ENCODE peak calls at places on chromosome 21, in seven cellular contexts. Q, N, V, W, M, R and B are unnamed samples.

GRCh38 chr21:33027401-33028185 is 1.9 kb downstream of the OLIG2 start:
- DNase-seq in Q (no peak), N (no peak), V (no peak), W (no peak), M (no peak), R (no peak), B (no peak)

GRCh38 chr21:27837933-27838332 is 871.0 kb upstream of the ADAMTS5 start:
- DNase-seq in Q (no peak), N (no peak), V (no peak), W (peak; percentile 19), M (no peak), R (no peak), B (no peak)

GRCh38 chr21:42366292-42367010 is at the start of gene TFF1:
- DNase-seq in Q (peak; percentile 95), N (no peak), V (no peak), W (no peak), M (peak; percentile 79), R (peak; percentile 2), B (no peak)

GRCh38 chr21:16752109-16752508 is 760.7 kb upstream of the CXADR start:
- DNase-seq in Q (no peak), N (no peak), V (no peak), W (no peak), M (no peak), R (no peak), B (no peak)

GRCh38 chr21:15947707-15948106 is 217.9 kb downstream of the USP25 start:
- DNase-seq in Q (no peak), N (no peak), V (no peak), W (no peak), M (no peak), R (no peak), B (no peak)

GRCh38 chr21:46328151-46328550 is 4.2 kb downstream of the PCNT start:
- DNase-seq in Q (no peak), N (no peak), V (no peak), W (no peak), M (no peak), R (no peak), B (no peak)

GRCh38 chr21:25872271-25872670 is 137.5 kb downstream of the GABPA start:
- DNase-seq in Q (no peak), N (no peak), V (no peak), W (no peak), M (no peak), R (no peak), B (no peak)

GRCh38 chr21:42337830-42338729 is 12.7 kb downstream of the TFF2 start:
- DNase-seq in Q (peak; percentile 95), N (peak; percentile 91), V (peak; percentile 52), W (peak; percentile 53), M (peak; percentile 90), R (peak; percentile 9), B (peak; percentile 49)

GRCh38 chr21:29346281-29346680 is 47.6 kb downstream of the BACH1 start:
- DNase-seq in Q (no peak), N (no peak), V (no peak), W (no peak), M (no peak), R (no peak), B (no peak)

GRCh38 chr21:34811368-34811767 is 142.6 kb downstream of the CLIC6 start:
- DNase-seq in Q (no peak), N (no peak), V (no peak), W (no peak), M (no peak), R (no peak), B (no peak)

GRCh38 chr21:32457360-32457840 is 44.9 kb downstream of the EVA1C start:
- DNase-seq in Q (peak; percentile 67), N (peak; percentile 67), V (peak; percentile 41), W (peak; percentile 52), M (peak; percentile 81), R (no peak), B (peak; percentile 58)

GRCh38 chr21:32558131-32558530 is 27.2 kb downstream of the TCP10L start:
- DNase-seq in Q (no peak), N (no peak), V (no peak), W (no peak), M (no peak), R (no peak), B (no peak)

GRCh38 chr21:36425286-36425685 is 40.1 kb downstream of the CHAF1B start:
- DNase-seq in Q (no peak), N (no peak), V (peak; percentile 21), W (no peak), M (no peak), R (peak; percentile 73), B (peak; percentile 61)

GRCh38 chr21:15531986-15532385 is 197.8 kb upstream of the USP25 start:
- DNase-seq in Q (no peak), N (no peak), V (no peak), W (no peak), M (no peak), R (no peak), B (no peak)

GRCh38 chr21:15788847-15789548 is 59.2 kb downstream of the USP25 start:
- DNase-seq in Q (peak; percentile 37), N (no peak), V (no peak), W (no peak), M (no peak), R (peak; percentile 59), B (peak; percentile 52)

GRCh38 chr21:16315223-16315622 is 585.4 kb downstream of the USP25 start:
- DNase-seq in Q (no peak), N (no peak), V (no peak), W (no peak), M (no peak), R (no peak), B (no peak)

GRCh38 chr21:40445349-40445921 is 401.5 kb downstream of the DSCAM start:
- DNase-seq in Q (no peak), N (no peak), V (no peak), W (no peak), M (no peak), R (no peak), B (no peak)

DNA sequence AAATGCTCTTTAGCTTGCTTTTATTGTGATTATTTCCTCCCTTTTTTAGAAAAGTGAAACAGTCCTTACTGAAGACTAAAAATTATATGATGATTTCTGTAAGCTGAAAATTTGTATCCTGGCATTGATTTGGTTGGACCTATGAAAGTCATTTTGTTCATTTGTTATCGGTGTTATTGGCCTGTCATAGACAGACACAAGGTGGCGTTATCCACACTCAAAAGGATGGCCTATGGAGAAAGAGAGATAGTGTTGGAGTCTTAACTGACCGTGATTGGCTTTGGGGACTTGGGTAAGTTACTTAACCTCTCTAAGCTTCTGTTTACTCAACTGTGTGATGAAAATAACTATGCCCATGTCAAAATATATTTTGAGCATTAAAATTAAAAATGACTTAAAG is 203.6 kb upstream of the CHODL start:
- DNase-seq in Q (peak; percentile 50), N (no peak), V (peak; percentile 60), W (no peak), M (no peak), R (no peak), B (peak; percentile 30)
- TF ChIP-seq CTCF in Q (peak; percentile 60), N (no peak), V (peak; percentile 97), W (no peak), M (no peak), R (peak; percentile 32), B (no peak)

GRCh38 chr21:19049567-19049966 is 646.0 kb upstream of the TMPRSS15 start:
- DNase-seq in Q (no peak), N (no peak), V (no peak), W (no peak), M (peak; percentile 22), R (no peak), B (no peak)

DNA sequence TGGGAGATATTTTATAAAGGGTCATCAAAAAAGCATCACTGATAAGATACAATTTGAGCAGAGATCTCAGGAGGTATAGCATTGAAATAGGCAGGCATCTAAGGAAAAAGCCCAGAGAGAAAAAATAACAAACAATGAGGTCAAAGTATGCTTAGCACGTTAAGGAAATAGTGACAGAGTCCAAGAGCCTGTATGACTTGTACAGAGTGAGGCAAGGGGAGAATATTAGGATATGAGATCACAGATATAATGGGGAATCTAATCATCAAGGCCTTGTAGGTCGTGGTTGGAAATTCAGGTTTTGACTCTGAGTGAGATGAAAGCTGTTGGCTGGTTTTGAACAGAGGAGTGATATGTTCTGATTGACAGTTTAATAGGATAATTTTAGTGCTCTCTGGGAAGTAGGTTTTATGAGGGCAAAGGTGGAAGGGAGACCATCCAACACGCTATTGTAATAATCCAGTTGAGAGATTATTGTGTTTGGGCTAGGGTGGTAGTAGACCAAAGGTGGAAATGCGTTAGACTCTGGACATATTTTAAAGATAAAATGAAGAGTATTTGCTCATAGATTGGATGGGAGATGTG is 644.6 kb upstream of the TMPRSS15 start:
- DNase-seq in Q (no peak), N (no peak), V (no peak), W (no peak), M (peak; percentile 49), R (no peak), B (no peak)
- H3K4me3 ChIP-seq in Q (no peak overlapping the region), N (no peak overlapping the region), V (no peak overlapping the region), W (no peak overlapping the region), M (no peak overlapping the region), R (no peak overlapping the region), B (no peak overlapping the region)

DNA sequence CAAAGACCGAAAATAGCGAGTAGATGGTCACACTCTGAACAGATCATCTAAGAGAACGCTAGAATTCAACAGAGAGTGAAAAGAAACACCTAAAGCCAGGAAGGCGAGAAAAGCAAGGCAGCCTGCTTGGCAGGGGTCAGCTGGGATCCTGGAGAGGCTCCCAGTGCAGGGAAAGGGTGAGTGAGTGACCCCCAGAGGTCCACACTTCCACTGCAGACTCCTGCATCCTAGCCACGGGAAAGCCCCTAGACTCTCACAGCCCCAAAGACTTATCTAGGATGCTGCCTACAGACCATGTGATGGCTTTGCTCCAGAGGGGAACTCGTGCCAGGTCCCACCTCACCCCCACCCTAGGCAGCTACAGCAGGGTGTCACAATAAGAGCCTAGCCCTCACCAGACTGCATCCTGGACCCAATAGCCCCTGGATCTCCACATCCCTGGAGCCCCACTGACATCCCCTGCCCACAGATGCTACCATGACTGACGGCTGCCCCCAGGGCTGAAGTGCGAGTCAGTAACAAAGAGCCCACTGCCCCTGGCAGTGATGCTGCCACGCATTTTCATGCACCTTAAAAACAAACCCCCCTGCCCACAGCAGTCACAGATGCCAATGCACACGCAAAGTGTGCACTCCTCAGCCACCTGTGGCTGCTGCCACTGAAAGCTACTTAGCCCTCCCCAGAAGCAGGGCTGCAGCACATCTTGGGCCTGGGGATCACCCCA is 62.2 kb downstream of the PSMG1 start:
- DNase-seq in Q (no peak), N (no peak), V (no peak), W (no peak), M (peak; percentile 8), R (no peak), B (no peak)
- TF ChIP-seq CTCF in Q (no peak), N (no peak), V (peak; percentile 25), W (no peak), M (no peak), R (no peak), B (no peak)

DNA sequence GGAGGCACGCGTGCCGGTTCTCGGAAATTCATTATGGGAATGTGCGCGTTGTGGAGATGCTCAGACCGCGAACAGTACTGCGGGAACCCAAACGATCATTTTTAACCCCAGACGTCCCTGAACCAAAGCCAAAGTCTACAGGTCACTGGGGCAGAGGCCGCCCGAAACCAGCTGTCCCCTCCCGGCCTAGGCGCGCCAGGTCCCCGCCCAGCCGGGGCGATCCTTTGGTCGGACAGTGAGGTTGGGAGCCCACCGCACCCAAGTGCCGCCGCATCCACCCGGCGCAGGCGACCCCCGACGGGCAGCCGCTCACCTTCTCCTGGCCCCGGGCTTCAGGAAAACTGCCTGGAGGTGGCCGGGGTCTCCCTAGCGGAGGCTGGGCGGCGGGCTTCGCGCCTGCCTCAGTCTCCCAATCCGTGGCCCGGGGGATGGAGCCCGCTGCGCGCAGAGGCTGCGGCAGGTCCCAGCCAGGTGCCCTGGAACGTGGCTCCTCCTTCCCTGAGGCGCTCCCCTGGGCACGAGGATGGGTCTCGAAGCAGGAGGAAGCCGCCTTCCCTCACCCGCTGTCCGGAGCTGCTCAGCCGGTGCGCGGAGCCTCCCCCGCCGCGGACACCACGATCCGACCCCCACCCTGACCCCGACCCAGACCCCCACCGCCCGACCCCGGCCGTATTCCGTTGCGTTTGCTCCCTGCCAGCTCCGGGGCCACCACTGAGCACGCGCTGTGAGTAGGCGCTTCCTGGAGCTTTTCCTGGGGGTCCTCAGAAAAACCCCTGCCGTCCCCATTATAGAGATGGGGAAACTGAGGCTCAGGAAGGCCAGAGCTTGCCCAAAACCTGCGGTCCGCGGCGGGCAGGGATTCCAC is 8.1 kb upstream of the SLX9 start:
- DNase-seq in Q (peak; percentile 49), N (peak; percentile 88), V (no peak), W (no peak), M (no peak), R (no peak), B (no peak)
- H3K4me3 ChIP-seq in Q (peak overlapping the region; percentile 77), N (peak overlapping the region; percentile 67), V (no peak overlapping the region), W (peak overlapping the region; percentile 47), M (peak overlapping the region; percentile 44), R (peak overlapping the region; percentile 33), B (peak overlapping the region; percentile 29)